ENCODE peak calls at places on chromosomes 13 and 19, in four cellular contexts. T is GM12878, Y is SK-N-SH, J is K562. W is an unnamed sample. For H3K4me1, the result is how much of the 10 kb centered on the place peaks cover.

GRCh38 chr13:98482476-98483444 is 94.1 kb downstream of the STK24 start:
- DNase-seq in T (no peak), Y (no peak), J (no peak), W (no peak)

GRCh38 chr19:3466630-3467029 is 13.7 kb downstream of the SMIM24 start:
- DNase-seq in T (no peak), Y (no peak), J (no peak), W (no peak)

GRCh38 chr13:44396963-44397580 is 23.4 kb downstream of the SERP2 start:
- DNase-seq in T (no peak), Y (peak), J (peak), W (no peak)

GRCh38 chr13:33628662-33629061 is 189.3 kb upstream of the RFC3 start:
- DNase-seq in T (no peak), Y (no peak), J (no peak), W (no peak)

GRCh38 chr19:30593358-30593757 is 221.2 kb downstream of the ZNF536 start:
- DNase-seq in T (no peak), Y (no peak), J (no peak), W (no peak)

GRCh38 chr13:73715114-73715909 is 418.9 kb downstream of the KLF12 start:
- DNase-seq in T (peak), Y (no peak), J (no peak), W (no peak)

GRCh38 chr19:46916971-46917370 is 56.2 kb downstream of the ARHGAP35 start:
- DNase-seq in T (peak), Y (no peak), J (no peak), W (no peak)

GRCh38 chr13:113421673-113422270 is 31.5 kb downstream of the ADPRHL1 start:
- DNase-seq in T (no peak), Y (peak), J (no peak), W (no peak)

GRCh38 chr13:35499131-35500051 is 22.9 kb upstream of the MAB21L1 start:
- DNase-seq in T (no peak), Y (no peak), J (no peak), W (no peak)

GRCh38 chr13:75685239-75685697 is 49.1 kb downstream of the LMO7 start:
- DNase-seq in T (no peak), Y (no peak), J (no peak), W (peak)

GRCh38 chr19:6374179-6374709 is 1.5 kb downstream of the PSPN start:
- DNase-seq in T (no peak), Y (no peak), J (no peak), W (no peak)

GRCh38 chr19:49520705-49521319 is 7.0 kb upstream of the RCN3 start:
- DNase-seq in T (no peak), Y (no peak), J (no peak), W (no peak)

GRCh38 chr19:50705422-50706019 is 14.1 kb downstream of the SHANK1 start:
- DNase-seq in T (peak), Y (peak), J (peak), W (peak)

GRCh38 chr13:99960663-99961440 is 10.7 kb downstream of the ZIC5 start:
- DNase-seq in T (no peak), Y (no peak), J (no peak), W (no peak)

GRCh38 chr19:56076413-56076998 is 44.6 kb downstream of the ZNF787 start:
- DNase-seq in T (no peak), Y (peak), J (peak), W (peak)

GRCh38 chr19:15316498-15316897 is 15.8 kb downstream of the BRD4 start:
- DNase-seq in T (peak), Y (no peak), J (no peak), W (no peak)

GRCh38 chr13:69319659-69320058 is 788.0 kb upstream of the ATXN8OS start:
- DNase-seq in T (no peak), Y (no peak), J (no peak), W (no peak)

GRCh38 chr19:858284-858683 is 1.2 kb upstream of the CFD start:
- DNase-seq in T (no peak), Y (no peak), J (no peak), W (no peak)

GRCh38 chr19:55384576-55385235 is 614 bp upstream of the TMEM238 start:
- DNase-seq in T (no peak), Y (peak), J (peak), W (no peak)

GRCh38 chr19:34974631-34975030 is 10.6 kb upstream of the ZNF792 start:
- DNase-seq in T (no peak), Y (no peak), J (no peak), W (no peak)

GRCh38 chr13:94065741-94066140 is 413.7 kb downstream of the DCT start:
- DNase-seq in T (no peak), Y (peak), J (no peak), W (no peak)

GRCh38 chr19:31127132-31127967 is 221.9 kb downstream of the TSHZ3 start:
- DNase-seq in T (no peak), Y (no peak), J (no peak), W (no peak)

GRCh38 chr19:49581007-49581508 is at the start of gene PRRG2:
- DNase-seq in T (no peak), Y (no peak), J (no peak), W (no peak)

DNA sequence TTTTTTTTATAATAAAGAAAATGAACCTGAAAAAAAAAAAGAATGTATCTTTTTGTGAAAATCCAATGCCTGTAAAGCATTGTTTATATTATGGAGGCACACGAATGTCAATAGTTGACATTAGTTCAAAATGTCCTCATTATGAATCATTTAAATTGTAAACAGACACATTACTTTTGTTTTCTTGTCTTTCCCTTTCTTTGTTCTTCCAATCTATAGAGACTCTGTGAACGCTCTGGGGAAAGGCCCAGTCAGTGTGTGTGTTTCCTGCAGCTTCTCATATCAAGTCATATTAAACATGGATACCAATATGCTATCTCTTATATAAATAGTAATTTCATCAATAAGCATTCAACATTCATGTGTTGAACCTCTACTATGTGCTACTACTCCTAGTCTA is 193.1 kb downstream of the KCTD12 start:
- DNase-seq in T (no peak), Y (no peak), J (no peak), W (no peak)
- TF ChIP-seq NFIC in T (no peak), Y (no peak), J (no peak), W (no peak)

GRCh38 chr13:29513981-29514719 is 81.3 kb downstream of the SLC7A1 start:
- DNase-seq in T (no peak), Y (no peak), J (no peak), W (no peak)
- H3K4me1 ChIP-seq in T (under half), Y (under half), J (under half), W (under half)

DNA sequence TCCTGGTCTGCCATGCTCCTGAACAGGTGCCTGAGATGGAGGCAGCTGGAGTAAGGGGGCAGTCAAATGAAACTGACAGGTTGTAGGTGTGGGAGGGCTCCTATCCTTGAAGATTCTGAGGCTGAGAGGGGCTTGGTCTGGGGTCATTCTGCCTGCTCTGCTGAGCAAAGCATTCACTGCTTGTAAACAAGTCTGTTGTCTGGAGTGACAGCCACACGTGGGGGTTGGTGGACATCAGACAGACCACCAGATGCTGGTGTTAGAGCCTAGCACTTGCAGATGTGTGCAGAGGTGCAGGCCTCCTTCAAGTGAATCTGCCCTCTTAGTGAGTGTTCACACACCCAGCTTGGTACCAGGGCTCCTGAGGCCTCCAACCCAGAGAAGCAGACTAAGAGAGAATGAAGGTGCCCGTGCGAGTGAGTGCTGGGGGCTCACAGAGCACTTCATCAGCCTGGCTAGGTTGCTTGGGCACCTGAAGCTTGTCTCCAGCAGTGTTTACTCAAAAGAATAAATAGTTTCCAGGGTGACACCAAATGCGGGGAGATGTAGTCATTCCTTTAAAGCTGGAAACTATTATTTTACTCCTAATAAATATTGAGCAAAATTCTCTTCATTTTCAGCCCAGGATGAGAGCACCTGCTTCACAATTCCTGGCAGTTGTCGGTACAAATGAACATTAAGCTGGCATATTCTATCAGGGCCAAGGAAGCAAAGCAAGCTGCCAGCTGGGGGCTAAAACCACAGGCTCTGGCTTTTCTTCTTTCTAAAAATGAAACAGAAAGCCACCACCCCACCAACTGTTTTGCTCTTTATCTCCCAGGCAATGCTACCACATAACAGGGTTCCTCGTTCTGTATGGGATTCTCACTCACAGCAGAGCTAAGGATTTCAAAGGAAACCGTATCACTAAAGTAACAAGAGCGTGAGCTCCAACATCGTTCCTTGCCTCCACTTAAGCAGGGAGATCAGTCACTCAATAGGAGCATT is 82.3 kb downstream of the RNASEH2B start:
- DNase-seq in T (peak), Y (no peak), J (no peak), W (no peak)
- TF ChIP-seq NFIC in T (no peak), Y (no peak), J (no peak), W (no peak)

GRCh38 chr19:32436692-32437091 is 31.1 kb downstream of the DPY19L3 start:
- DNase-seq in T (no peak), Y (no peak), J (no peak), W (no peak)
- H3K4me1 ChIP-seq in T (under half), Y (under half), J (under half), W (under half)

DNA sequence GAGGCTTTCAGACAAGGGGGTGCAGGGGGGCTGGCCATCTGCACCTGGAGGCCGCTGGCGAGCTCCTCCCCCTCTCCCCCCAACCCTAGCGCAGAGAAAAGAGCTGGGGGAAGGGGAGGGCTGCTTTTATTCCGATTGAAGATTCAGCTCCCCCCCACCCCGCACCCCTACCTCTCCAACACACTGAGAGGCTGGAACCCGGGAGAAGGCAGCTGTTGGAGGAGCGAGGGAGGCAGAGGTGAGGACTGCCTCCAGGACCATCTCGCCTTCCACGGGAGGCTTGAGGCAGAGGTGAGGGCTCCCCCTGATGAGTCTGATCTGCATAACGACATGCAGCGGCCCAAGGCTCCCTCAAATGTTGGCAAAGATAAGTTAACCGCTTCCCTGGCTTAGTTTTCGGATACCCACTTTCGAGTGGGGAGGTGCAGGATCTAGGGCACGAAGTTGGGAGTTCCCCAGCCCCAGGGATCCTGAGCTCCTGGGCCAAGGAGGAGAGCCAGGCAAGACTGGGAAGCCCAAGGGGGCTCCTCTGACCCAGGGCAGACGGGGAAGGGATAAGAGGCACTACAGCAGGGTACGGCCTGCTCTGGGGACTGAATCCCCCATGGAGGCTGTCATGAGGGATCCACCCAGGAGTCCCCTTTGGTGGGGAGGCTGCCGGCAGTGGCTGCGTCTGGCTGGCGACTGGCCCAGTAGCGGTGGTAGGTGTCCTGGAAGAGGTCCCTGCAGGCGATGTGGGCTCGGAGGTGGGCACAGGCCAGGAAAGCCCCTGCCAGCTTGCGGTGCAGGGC is 1.2 kb upstream of the NUMBL start:
- DNase-seq in T (no peak), Y (peak), J (peak), W (no peak)
- TF ChIP-seq NFIC in T (no peak), Y (no peak), J (no peak), W (no peak)

GRCh38 chr13:103878891-103879605 is 812.8 kb upstream of the SLC10A2 start:
- DNase-seq in T (no peak), Y (no peak), J (no peak), W (no peak)
- H3K4me1 ChIP-seq in T (under half), Y (under half), J (under half), W (under half)

GRCh38 chr19:42396248-42396541 is 6.1 kb upstream of the CNFN start:
- DNase-seq in T (no peak), Y (peak), J (peak), W (no peak)
- TF ChIP-seq NFIC in T (no peak), Y (no peak), J (no peak), W (no peak)